ENCODE peak calls at places on chromosomes 3 and 15, in five cellular contexts. Z, H, E, A and C are unnamed samples.

GRCh38 chr3:150495563-150496168 is 50.6 kb downstream of the SERP1 start:
- DNase-seq in Z (no peak), H (no peak), E (peak), A (peak), C (no peak)

GRCh38 chr15:30954674-30955073 is 36.8 kb downstream of the MTMR10 start:
- DNase-seq in Z (no peak), H (no peak), E (peak), A (no peak), C (no peak)

GRCh38 chr15:25238126-25238525 is 200.7 kb downstream of the UBE3A start:
- DNase-seq in Z (peak), H (peak), E (no peak), A (no peak), C (no peak)

GRCh38 chr15:31338318-31338878 is 11.8 kb downstream of the KLF13 start:
- DNase-seq in Z (no peak), H (peak), E (no peak), A (no peak), C (no peak)

GRCh38 chr3:19866751-19867347 is 67.2 kb downstream of the EFHB start:
- DNase-seq in Z (no peak), H (no peak), E (peak), A (no peak), C (peak)

GRCh38 chr15:35958021-35958420 is 412.1 kb upstream of the DPH6 start:
- DNase-seq in Z (no peak), H (no peak), E (no peak), A (no peak), C (peak)

GRCh38 chr3:119557874-119558264 is 1.5 kb downstream of the CD80 start:
- DNase-seq in Z (no peak), H (no peak), E (no peak), A (no peak), C (no peak)

GRCh38 chr3:88203537-88204143 is 53.9 kb downstream of the C3orf38 start:
- DNase-seq in Z (peak), H (no peak), E (peak), A (peak), C (peak)

GRCh38 chr15:47477253-47477652 is 240.1 kb upstream of the SEMA6D start:
- DNase-seq in Z (no peak), H (no peak), E (no peak), A (no peak), C (no peak)

GRCh38 chr15:55403531-55403930 is 4.6 kb downstream of the CCPG1 start:
- DNase-seq in Z (no peak), H (no peak), E (no peak), A (no peak), C (no peak)

GRCh38 chr15:55893852-55894251 is 99.6 kb downstream of the NEDD4 start:
- DNase-seq in Z (no peak), H (no peak), E (no peak), A (no peak), C (no peak)

GRCh38 chr15:83837946-83838571 is 184.1 kb downstream of the ADAMTSL3 start:
- DNase-seq in Z (no peak), H (peak), E (peak), A (no peak), C (peak)

GRCh38 chr15:69627548-69628158 is 175.0 kb downstream of the RPLP1 start:
- DNase-seq in Z (no peak), H (no peak), E (no peak), A (no peak), C (no peak)

GRCh38 chr3:151639096-151639740 is 94.5 kb upstream of the AADACL2 start:
- DNase-seq in Z (no peak), H (no peak), E (no peak), A (no peak), C (no peak)

GRCh38 chr3:126758882-126759281 is 54.8 kb downstream of the CHCHD6 start:
- DNase-seq in Z (no peak), H (no peak), E (no peak), A (no peak), C (no peak)

GRCh38 chr3:143571548-143571947 is 276.7 kb downstream of the SLC9A9 start:
- DNase-seq in Z (no peak), H (no peak), E (no peak), A (no peak), C (no peak)

GRCh38 chr3:178406206-178406605 is 130.0 kb upstream of the KCNMB2 start:
- DNase-seq in Z (no peak), H (no peak), E (no peak), A (no peak), C (no peak)

GRCh38 chr3:42658091-42658770 is 4.7 kb downstream of the ZBTB47 start:
- DNase-seq in Z (no peak), H (no peak), E (no peak), A (no peak), C (no peak)

GRCh38 chr3:4712109-4712508 is 219.0 kb downstream of the ITPR1 start:
- DNase-seq in Z (no peak), H (no peak), E (no peak), A (peak), C (no peak)

GRCh38 chr3:45872569-45872968 is 13.8 kb upstream of the CCR9 start:
- DNase-seq in Z (no peak), H (no peak), E (no peak), A (no peak), C (no peak)

GRCh38 chr3:45871834-45872233 is 14.5 kb upstream of the CCR9 start:
- DNase-seq in Z (no peak), H (no peak), E (no peak), A (no peak), C (no peak)

GRCh38 chr3:45868213-45868612 is 18.1 kb upstream of the CCR9 start:
- DNase-seq in Z (no peak), H (no peak), E (no peak), A (no peak), C (no peak)

GRCh38 chr3:45870099-45870498 is 16.2 kb upstream of the CCR9 start:
- DNase-seq in Z (no peak), H (no peak), E (no peak), A (no peak), C (no peak)

DNA sequence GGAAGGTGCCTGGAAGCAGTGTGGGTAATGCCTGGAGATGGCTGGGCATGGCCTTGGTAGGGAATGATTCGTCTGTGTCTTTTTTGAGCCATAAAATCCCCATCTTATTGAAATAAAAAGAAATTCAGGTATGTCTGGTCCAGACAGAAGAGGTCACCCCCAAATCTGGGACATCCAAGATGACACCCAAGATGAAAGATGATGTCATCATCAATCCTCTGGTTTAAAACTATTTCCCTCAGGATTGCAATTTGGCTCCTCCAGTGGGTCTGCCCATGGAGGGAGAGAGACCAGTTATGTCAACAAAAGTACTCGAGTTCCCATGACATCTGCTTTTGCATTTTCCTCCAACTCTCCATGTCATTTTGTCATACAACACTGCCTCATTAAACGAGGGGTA is 16.7 kb upstream of the CCR9 start:
- DNase-seq in Z (no peak), H (no peak), E (no peak), A (no peak), C (no peak)
- H3K4me3 ChIP-seq in Z (no peak), H (no peak), E (no peak), A (no peak), C (no peak)

DNA sequence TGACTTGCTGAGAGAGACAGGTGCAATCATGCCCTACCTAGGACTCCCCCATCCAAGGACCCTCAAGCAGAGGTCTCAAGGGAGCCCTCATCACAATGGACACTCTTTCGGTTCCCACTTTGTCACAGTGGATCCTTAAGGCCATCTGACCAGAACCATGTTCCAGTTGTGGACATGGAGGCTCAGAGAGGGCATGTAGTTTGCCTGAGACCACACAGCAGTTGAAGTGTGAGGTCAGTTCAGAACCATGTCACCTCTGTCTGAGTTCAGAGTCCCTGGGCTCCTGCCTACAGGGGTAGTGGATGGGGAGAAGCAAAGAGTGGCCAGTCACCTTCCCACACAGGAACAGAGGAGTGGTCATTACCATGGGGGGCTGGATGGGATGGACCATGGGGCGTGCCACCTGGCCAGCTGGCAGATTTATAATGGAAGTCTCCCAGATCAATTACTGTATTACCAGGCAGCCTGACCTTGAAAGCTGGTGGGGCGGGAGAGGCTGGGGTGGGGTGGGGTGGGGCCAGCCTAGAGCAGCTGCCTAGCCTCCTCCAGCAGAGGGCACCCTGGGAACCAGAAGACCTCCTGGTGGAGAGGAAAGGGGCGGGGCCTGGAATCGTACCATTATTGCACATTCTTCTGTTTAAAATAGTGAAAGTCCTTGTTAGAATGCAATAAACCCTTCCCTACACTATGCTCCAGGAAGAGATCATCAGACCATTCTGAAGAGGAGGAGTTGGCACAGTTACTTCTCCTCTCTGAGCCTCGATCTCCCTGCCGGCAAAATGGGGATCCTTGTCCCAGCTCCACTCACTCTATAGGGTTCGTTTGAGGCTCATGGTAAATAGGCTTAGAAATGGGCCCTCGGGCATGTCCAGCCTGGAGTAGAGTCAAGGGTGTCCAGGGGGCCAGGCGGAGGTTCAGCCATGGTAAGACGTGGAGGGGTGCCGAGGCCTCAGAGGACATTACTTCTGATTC is 26.9 kb upstream of the LINGO1 start:
- DNase-seq in Z (peak), H (no peak), E (peak), A (no peak), C (peak)
- TF ChIP-seq CTCF in Z (peak), H (peak), E (peak), A (peak), C (peak)

DNA sequence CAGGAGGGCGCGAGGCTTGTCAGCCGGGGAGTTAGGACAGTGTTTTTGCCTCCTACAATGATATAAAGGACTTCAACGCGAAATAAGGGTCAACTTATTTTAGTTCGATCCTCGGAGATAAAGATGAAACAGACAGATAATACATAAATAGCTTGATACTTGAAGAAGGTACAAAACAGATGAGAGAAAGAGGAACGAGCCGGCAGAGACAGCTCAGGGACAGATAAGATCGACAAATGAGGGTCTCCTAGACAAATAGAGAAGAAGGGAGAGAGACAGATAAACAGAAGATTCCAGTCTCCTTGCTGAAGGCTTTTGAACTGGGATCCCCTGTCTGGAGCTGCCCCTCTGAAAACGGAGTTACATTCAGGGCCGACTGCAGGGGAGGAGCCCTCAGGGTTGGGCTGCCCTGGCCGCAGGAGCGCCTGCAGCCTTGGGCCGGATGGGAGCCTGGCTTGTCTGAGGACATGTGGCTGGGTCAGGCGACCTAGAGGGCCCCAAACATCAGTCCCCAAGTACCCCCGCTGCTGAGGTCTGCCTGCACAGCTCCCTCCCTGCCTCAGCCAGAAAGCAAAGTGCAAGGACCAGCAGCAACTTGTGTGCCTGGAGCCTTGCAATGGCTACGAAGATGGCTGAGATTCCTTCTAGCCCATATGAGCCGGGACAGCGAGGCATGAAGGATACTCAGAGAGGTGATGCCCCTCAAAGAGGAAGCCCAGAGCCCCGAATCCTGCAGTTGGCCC is 981 bp upstream of the SKOR1 start:
- DNase-seq in Z (no peak), H (no peak), E (no peak), A (no peak), C (no peak)
- H3K4me3 ChIP-seq in Z (no peak), H (no peak), E (peak), A (no peak), C (peak)

DNA sequence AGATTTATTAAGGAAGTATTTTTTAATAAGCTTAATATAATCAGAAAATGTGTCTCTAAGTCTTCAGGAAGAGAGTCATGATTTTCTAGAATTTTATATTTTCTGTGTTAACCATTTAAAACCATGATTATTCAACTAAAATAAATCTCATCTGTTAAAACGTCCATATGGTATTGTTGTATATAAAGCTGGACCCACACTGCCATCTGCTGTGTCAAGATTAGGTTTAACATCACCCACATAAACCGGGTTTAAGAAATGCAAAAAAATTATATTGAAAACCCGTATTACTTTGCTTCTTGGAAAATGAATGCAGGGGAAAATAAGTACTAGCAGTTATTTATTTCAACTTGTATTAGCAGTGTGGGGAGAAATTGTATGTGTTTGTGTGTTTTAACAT is 9.5 kb upstream of the CCDC66 start:
- DNase-seq in Z (no peak), H (no peak), E (no peak), A (no peak), C (no peak)
- TF ChIP-seq CTCF in Z (no peak), H (no peak), E (peak), A (peak), C (peak)

GRCh38 chr3:8554725-8555621 is 53.4 kb downstream of the LMCD1 start:
- DNase-seq in Z (peak), H (no peak), E (no peak), A (no peak), C (no peak)
- H3K4me3 ChIP-seq in Z (no peak), H (no peak), E (no peak), A (no peak), C (no peak)

GRCh38 chr15:84949043-84949442 is 32.6 kb upstream of the PDE8A start:
- DNase-seq in Z (no peak), H (no peak), E (no peak), A (no peak), C (no peak)
- TF ChIP-seq CTCF in Z (no peak), H (no peak), E (no peak), A (no peak), C (no peak)

GRCh38 chr15:90400005-90400758 is 12.1 kb downstream of the IQGAP1 start:
- DNase-seq in Z (no peak), H (no peak), E (no peak), A (no peak), C (no peak)
- H3K4me3 ChIP-seq in Z (peak), H (no peak), E (peak), A (no peak), C (no peak)

DNA sequence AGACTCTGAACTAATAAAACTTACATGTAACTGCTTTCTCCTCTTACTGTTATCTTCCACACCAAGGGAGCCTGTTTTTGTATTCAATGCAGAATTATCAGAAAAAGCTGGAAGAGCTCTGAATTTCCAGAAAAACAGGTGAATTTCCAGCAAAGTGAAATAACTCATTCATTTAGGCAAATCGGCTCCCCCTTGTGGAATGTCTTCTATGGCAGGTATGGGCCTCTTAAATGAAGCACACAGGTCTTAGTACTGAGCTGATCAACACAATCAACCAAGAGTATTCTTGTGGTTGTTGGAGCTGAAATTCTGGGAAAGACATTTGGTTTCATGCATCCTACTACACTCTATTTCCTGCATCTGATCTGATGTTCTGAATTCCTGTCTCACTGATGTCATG is 31.0 kb upstream of the PTPRG start:
- DNase-seq in Z (no peak), H (no peak), E (no peak), A (no peak), C (peak)
- TF ChIP-seq CTCF in Z (peak), H (peak), E (peak), A (peak), C (peak)

GRCh38 chr3:50609071-50609742 is 2.4 kb downstream of the CISH start:
- DNase-seq in Z (no peak), H (no peak), E (no peak), A (no peak), C (no peak)

GRCh38 chr3:50608278-50608677 is 3.3 kb downstream of the CISH start:
- DNase-seq in Z (no peak), H (no peak), E (no peak), A (no peak), C (no peak)

GRCh38 chr3:50605901-50606326 is 5.7 kb downstream of the CISH start:
- DNase-seq in Z (no peak), H (no peak), E (no peak), A (peak), C (no peak)

GRCh38 chr3:50606596-50606995 is 5.0 kb downstream of the CISH start:
- DNase-seq in Z (no peak), H (no peak), E (no peak), A (no peak), C (no peak)

DNA sequence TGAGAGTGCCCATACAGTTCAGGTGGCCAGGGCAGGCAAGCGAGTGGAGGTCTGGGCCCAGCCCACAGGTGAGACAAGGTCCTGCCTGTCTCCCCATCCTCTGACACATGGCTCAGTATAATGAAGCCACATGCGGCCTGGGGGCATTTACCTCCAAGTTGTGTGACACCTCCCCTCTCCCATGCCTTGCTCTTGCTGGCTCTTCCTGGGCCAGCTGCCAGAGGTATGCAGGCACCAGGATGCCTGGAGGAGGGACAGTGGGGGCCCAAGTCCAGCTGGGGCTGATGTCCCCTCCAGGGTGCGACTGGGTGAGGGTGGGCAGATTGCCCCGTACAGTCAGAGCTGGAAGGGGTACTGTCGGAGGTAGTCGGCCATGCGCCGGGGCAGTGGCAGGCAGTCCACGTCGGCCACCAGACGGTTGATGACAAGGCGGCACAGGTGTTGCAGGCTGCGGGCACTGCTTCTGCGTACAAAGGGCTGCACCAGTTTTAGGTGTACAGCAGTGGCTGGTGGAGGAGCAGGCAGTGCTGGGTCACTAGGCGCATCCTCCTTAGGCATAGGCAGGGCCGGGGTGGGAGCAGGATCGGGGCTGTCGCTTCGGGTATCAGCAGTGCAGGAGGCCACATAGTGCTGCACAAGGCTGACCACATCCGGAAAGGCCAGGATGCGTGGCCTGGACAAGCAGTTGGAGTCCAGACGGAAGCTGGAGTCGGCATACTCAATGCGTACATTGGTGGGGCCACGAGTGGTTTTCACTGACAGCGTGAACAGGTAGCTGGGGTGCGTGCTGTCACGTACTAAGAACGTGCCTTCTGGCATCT is 4.1 kb downstream of the CISH start:
- DNase-seq in Z (no peak), H (no peak), E (no peak), A (no peak), C (no peak)
- H3K4me3 ChIP-seq in Z (peak), H (peak), E (no peak), A (no peak), C (no peak)

GRCh38 chr3:197675568-197675860 is 61.2 kb downstream of the RUBCN start:
- DNase-seq in Z (no peak), H (no peak), E (no peak), A (no peak), C (no peak)

GRCh38 chr3:197674741-197675567 is 61.8 kb downstream of the RUBCN start:
- DNase-seq in Z (no peak), H (no peak), E (no peak), A (no peak), C (no peak)

GRCh38 chr3:197667968-197668367 is 68.7 kb downstream of the RUBCN start:
- DNase-seq in Z (no peak), H (no peak), E (no peak), A (no peak), C (no peak)

DNA sequence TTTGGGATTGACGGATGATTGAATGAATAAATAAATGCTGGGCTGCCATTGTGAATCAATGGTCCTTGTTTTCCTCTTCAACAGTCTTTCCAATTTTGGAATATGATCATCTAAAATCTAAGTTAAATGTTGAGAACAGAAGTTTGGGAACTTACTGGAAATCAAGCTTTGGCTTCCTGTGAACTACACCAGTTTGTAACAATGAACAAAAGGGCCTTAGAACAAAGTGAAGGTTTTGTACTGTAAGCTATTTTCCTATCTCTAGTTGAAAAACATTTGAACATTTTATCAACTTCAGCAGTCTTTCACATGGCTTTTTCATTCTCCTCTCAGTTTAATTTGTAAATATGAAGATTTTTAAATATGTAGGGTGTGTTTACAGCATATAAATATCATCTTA is 66.3 kb downstream of the RUBCN start:
- DNase-seq in Z (no peak), H (no peak), E (no peak), A (no peak), C (no peak)
- TF ChIP-seq CTCF in Z (no peak), H (no peak), E (no peak), A (no peak), C (no peak)